ENCODE peak calls at places on chromosomes 2 and 18, in four cellular contexts. B is K562, M is HepG2, E is GM12878. R is an unnamed sample.

GRCh38 chr2:123532999-123533398 is 492.1 kb upstream of the CNTNAP5 start:
- DNase-seq in E (no peak), M (no peak), B (no peak), R (no peak)

GRCh38 chr18:27735117-27735516 is 441.8 kb downstream of the CDH2 start:
- DNase-seq in B (no peak), E (no peak), M (no peak), R (no peak)

GRCh38 chr18:59272221-59272888 is 899 bp downstream of the RAX start:
- DNase-seq in E (no peak), B (no peak), M (no peak), R (no peak)

GRCh38 chr2:119744335-119744939 is 15.3 kb upstream of the PTPN4 start:
- DNase-seq in B (no peak), M (peak; percentile 60), E (no peak), R (peak; percentile 18)

GRCh38 chr2:230991598-230991997 is 4.3 kb upstream of the SPATA3 start:
- DNase-seq in M (no peak), B (no peak), E (no peak), R (no peak)

GRCh38 chr18:45837283-45838070 is 12.0 kb downstream of the SIGLEC15 start:
- DNase-seq in B (no peak), E (no peak), M (no peak), R (no peak)

GRCh38 chr2:145597809-145598208 is 1077.9 kb upstream of the ZEB2 start:
- DNase-seq in M (no peak), B (no peak), E (no peak), R (peak; percentile 37)

GRCh38 chr2:148974126-148974525 is 64.4 kb upstream of the LYPD6B start:
- DNase-seq in M (no peak), B (no peak), E (no peak), R (no peak)

GRCh38 chr2:88549616-88550292 is 77.5 kb downstream of the EIF2AK3 start:
- DNase-seq in B (no peak), E (no peak), M (no peak), R (no peak)

GRCh38 chr2:152405206-152406118 is 70.5 kb downstream of the FMNL2 start:
- DNase-seq in B (no peak), E (no peak), M (peak; percentile 96), R (peak; percentile 42)

GRCh38 chr2:102391530-102391929 is 31.4 kb upstream of the IL18RAP start:
- DNase-seq in B (no peak), M (no peak), E (peak; percentile 52), R (no peak)

GRCh38 chr2:104583791-104584190 is 270.1 kb upstream of the POU3F3 start:
- DNase-seq in M (no peak), B (no peak), E (no peak), R (no peak)

GRCh38 chr2:8754056-8754790 is 72.4 kb downstream of the ID2 start:
- DNase-seq in B (no peak), M (no peak), E (no peak), R (peak; percentile 17)

GRCh38 chr2:23432531-23432930 is 47.6 kb downstream of the KLHL29 start:
- DNase-seq in M (no peak), E (no peak), B (no peak), R (no peak)

GRCh38 chr2:150806336-150806735 is 318.9 kb upstream of the RND3 start:
- DNase-seq in B (no peak), E (no peak), M (no peak), R (peak; percentile 49)

GRCh38 chr2:151695778-151696177 is 38.5 kb downstream of the NEB start:
- DNase-seq in B (no peak), E (no peak), M (no peak), R (no peak)

GRCh38 chr2:217790195-217790594 is 212.6 kb downstream of the TNS1 start:
- DNase-seq in M (peak; percentile 86), E (no peak), B (no peak), R (no peak)

GRCh38 chr2:218995972-218996644 is 2.9 kb upstream of the CRYBA2 start:
- DNase-seq in E (no peak), B (peak; percentile 89), M (peak; percentile 58), R (peak; percentile 77)

GRCh38 chr18:75029456-75029855 is 179.5 kb downstream of the PTGR3 start:
- DNase-seq in M (no peak), B (no peak), E (no peak), R (no peak)

GRCh38 chr2:80858955-80859354 is 554.4 kb upstream of the LRRTM1 start:
- DNase-seq in B (no peak), E (no peak), M (no peak), R (peak; percentile 17)

GRCh38 chr2:108536911-108537310 is 2.6 kb downstream of the LIMS1 start:
- DNase-seq in E (no peak), B (no peak), M (no peak), R (no peak)

GRCh38 chr2:108533832-108534576 is at the start of gene LIMS1:
- DNase-seq in E (peak; percentile 50), B (peak; percentile 94), M (peak; percentile 82), R (peak; percentile 82)

GRCh38 chr2:108534577-108535379 is 508 bp downstream of the LIMS1 start:
- DNase-seq in B (no peak), M (peak; percentile 43), E (no peak), R (no peak)

GRCh38 chr2:108536133-108536780 is 2.0 kb downstream of the LIMS1 start:
- DNase-seq in M (peak; percentile 50), B (no peak), E (no peak), R (peak; percentile 62)

GRCh38 chr2:108535380-108535677 is 1.1 kb downstream of the LIMS1 start:
- DNase-seq in B (no peak), E (no peak), M (no peak), R (no peak)
- H3K9ac ChIP-seq in B (peak overlapping the region; percentile 46), E (peak overlapping the region; percentile 72), M (peak overlapping the region; percentile 92), R (peak overlapping the region; percentile 82)

GRCh38 chr2:69027060-69027459 is 14.1 kb downstream of the ANTXR1 start:
- DNase-seq in M (no peak), E (no peak), B (no peak), R (no peak)
- TF ChIP-seq SMC3 in M (no peak), E (no peak), B (no peak), R (no peak)

GRCh38 chr18:26233208-26233607 is 7.0 kb downstream of the TAF4B start:
- DNase-seq in E (no peak), B (no peak), M (peak; percentile 10), R (no peak)
- TF ChIP-seq BHLHE40 in E (no peak), B (no peak), M (no peak), R (no peak)

GRCh38 chr2:166519391-166519962 is 25.4 kb upstream of the SCN7A start:
- DNase-seq in B (no peak), M (no peak), E (no peak), R (no peak)
- H3K9ac ChIP-seq in B (no peak overlapping the region), M (no peak overlapping the region), E (no peak overlapping the region), R (no peak overlapping the region)

GRCh38 chr2:48578313-48578712 is 39.3 kb upstream of the GTF2A1L start:
- DNase-seq in E (no peak), M (no peak), B (no peak), R (no peak)
- TF ChIP-seq SMC3 in E (no peak), M (no peak), B (no peak), R (no peak)

GRCh38 chr18:54957295-54957694 is 2.0 kb downstream of the CCDC68 start:
- DNase-seq in E (no peak), M (peak; percentile 40), B (no peak), R (no peak)

GRCh38 chr18:54960197-54960596 is 936 bp upstream of the CCDC68 start:
- DNase-seq in E (no peak), B (no peak), M (no peak), R (no peak)

GRCh38 chr18:54957987-54958386 is 1.3 kb downstream of the CCDC68 start:
- DNase-seq in B (no peak), M (no peak), E (no peak), R (peak; percentile 27)

GRCh38 chr18:54961016-54961423 is 1.8 kb upstream of the CCDC68 start:
- DNase-seq in E (no peak), B (no peak), M (no peak), R (peak; percentile 88)

DNA sequence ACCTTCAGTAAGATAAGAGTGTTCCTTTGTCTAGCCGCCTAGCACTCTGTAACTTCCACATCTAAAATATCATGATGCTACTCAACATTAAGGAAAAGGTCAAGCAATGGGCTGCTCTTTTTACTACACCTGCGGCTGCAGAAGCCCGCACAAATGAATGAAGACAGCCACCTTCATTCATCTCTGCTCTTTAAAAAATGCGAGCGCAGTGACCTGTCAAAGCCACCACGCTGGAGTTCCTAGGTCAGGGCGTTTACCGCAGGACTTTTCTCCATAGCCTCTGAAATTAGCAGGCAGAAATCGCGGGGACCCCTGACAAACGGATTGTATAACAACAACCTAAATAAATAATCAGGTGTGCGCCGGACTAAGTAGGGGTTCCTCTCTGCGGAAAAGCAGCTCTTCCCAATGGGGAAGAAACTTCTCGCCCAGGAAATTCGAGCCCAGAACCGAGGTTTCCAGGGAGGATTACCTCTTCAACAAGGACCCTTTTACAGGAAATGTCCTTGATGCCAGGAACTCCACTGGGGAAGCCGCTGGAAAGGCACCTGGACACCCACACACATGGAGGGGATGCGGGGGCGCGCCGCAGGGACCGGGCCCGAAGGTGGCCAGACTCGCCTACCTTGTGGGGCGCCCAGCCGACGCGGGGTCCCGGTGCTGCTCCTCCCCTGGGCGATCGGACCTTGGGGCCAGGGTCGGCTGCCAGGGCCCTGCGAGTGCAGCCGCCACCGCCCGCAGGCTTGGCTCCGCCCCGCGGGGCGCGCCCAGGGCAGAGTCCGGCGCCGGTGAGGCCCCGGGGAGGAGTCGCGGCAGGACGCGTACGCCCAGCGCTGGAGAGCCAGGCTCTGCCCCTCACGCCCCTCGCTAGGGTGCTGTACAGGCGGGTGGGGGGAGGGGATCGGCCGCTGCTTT is at the start of gene CCDC68:
- DNase-seq in B (peak; percentile 33), M (peak; percentile 50), E (no peak), R (no peak)
- TF ChIP-seq BHLHE40 in B (no peak), M (no peak), E (no peak), R (no peak)

GRCh38 chr2:166184789-166185188 is 57.0 kb upstream of the SCN1A start:
- DNase-seq in M (no peak), E (no peak), B (no peak), R (peak; percentile 52)
- H3K9ac ChIP-seq in M (no peak overlapping the region), E (no peak overlapping the region), B (no peak overlapping the region), R (no peak overlapping the region)

DNA sequence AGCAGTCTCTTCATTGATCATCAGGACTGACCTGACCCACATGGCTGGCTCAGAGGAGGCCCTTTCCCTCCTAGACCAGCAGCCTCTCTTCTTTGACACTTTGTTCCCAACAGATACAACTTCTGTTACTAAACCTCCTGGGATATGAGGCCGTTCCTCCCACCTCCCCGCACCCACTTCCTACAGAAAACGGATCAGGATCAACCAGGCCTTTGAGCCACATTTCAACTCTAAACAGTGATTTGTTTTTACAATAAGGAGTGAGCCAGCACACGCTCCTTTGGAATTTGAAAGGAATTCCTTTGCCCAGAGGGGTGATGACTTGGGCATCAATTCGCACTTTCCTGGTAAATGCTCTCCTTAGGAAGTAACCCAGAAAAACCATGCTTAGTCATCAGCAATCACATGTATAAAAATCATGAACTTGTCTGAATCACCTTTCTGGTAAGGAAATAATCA is 180.4 kb downstream of the FAM124B start:
- DNase-seq in E (no peak), B (no peak), M (no peak), R (peak; percentile 93)
- TF ChIP-seq SMC3 in E (no peak), B (no peak), M (no peak), R (no peak)